ENCODE peak calls at places on chromosomes 16 and 17, in eight cellular contexts. C, H, L, F, K, N, Q and Y are unnamed samples.

GRCh38 chr17:38874505-38875419 is 4.9 kb downstream of the LASP1 start:
- DNase-seq in H (no peak), F (no peak), K (no peak), C (no peak), L (no peak), N (no peak), Q (no peak), Y (no peak)

GRCh38 chr16:74766729-74767128 is 7.9 kb downstream of the FA2H start:
- DNase-seq in Q (no peak), H (no peak), L (no peak), F (no peak), K (no peak), N (peak; percentile 30), C (no peak), Y (no peak)

GRCh38 chr16:57144027-57144426 is 41.8 kb downstream of the PSME3IP1 start:
- DNase-seq in F (no peak), Q (no peak), K (no peak), H (no peak), L (no peak), C (peak; percentile 65), N (no peak), Y (no peak)

GRCh38 chr17:10797848-10798328 is 6.0 kb downstream of the TMEM238L start:
- DNase-seq in F (no peak), K (no peak), N (no peak), L (no peak), Q (no peak), H (no peak), C (no peak), Y (no peak)

GRCh38 chr17:64992325-64992802 is 64.2 kb downstream of the GNA13 start:
- DNase-seq in F (no peak), H (peak; percentile 86), L (no peak), K (no peak), N (no peak), C (no peak), Q (no peak), Y (no peak)

GRCh38 chr16:12675852-12676251 is 127.8 kb downstream of the CPPED1 start:
- DNase-seq in Q (no peak), N (peak; percentile 64), H (peak; percentile 18), C (no peak), F (no peak), L (no peak), K (no peak), Y (no peak)

GRCh38 chr16:68756250-68757051 is 19.4 kb downstream of the CDH1 start:
- DNase-seq in C (no peak), H (no peak), Q (peak; percentile 70), K (no peak), L (no peak), F (no peak), N (no peak), Y (no peak)

GRCh38 chr16:24091125-24091524 is 165.0 kb upstream of the CACNG3 start:
- DNase-seq in H (no peak), Q (no peak), F (no peak), K (no peak), N (no peak), C (no peak), L (no peak), Y (no peak)

GRCh38 chr17:81635973-81636504 is 873 bp downstream of the NPLOC4 start:
- DNase-seq in Q (no peak), F (no peak), C (no peak), L (no peak), K (no peak), H (no peak), N (peak; percentile 69), Y (no peak)

GRCh38 chr17:29084476-29085148 is 41.7 kb downstream of the PIPOX start:
- DNase-seq in N (no peak), Q (peak; percentile 40), H (no peak), F (no peak), C (no peak), K (peak; percentile 90), L (no peak), Y (no peak)

GRCh38 chr16:12157510-12158093 is 181.1 kb downstream of the SNX29 start:
- DNase-seq in F (no peak), H (no peak), N (no peak), L (no peak), C (no peak), K (no peak), Q (no peak), Y (no peak)

GRCh38 chr17:41451154-41451728 is 10.5 kb upstream of the KRT38 start:
- DNase-seq in H (no peak), L (no peak), F (no peak), Q (no peak), N (no peak), C (no peak), K (no peak), Y (no peak)

GRCh38 chr16:56330476-56330875 is 94.9 kb downstream of the AMFR start:
- DNase-seq in C (no peak), F (no peak), K (no peak), L (no peak), N (no peak), Q (no peak), H (no peak), Y (no peak)

GRCh38 chr16:84692451-84692850 is 7.3 kb upstream of the USP10 start:
- DNase-seq in C (no peak), F (no peak), N (no peak), H (no peak), K (no peak), L (no peak), Q (no peak), Y (no peak)

GRCh38 chr16:88411951-88412576 is 29.3 kb downstream of the ZNF469 start:
- DNase-seq in C (no peak), H (no peak), Q (no peak), L (no peak), N (no peak), K (no peak), F (no peak), Y (no peak)

GRCh38 chr17:63647936-63648335 is 25.7 kb downstream of the MAP3K3 start:
- DNase-seq in Q (no peak), F (no peak), N (no peak), L (no peak), H (no peak), C (no peak), K (no peak), Y (no peak)
- TF ChIP-seq EP300 in Q (no peak), F (no peak), N (no peak), L (no peak), H (no peak), C (no peak), K (no peak), Y (no peak)

GRCh38 chr17:78396436-78397335 is 18.2 kb downstream of the PGS1 start:
- DNase-seq in F (no peak), L (no peak), Q (peak; percentile 64), N (no peak), K (no peak), H (no peak), C (no peak), Y (no peak)

GRCh38 chr17:78399693-78400144 is 21.3 kb downstream of the PGS1 start:
- DNase-seq in C (no peak), H (no peak), N (no peak), F (no peak), L (no peak), K (no peak), Q (no peak), Y (no peak)

GRCh38 chr17:78399028-78399692 is 20.7 kb downstream of the PGS1 start:
- DNase-seq in L (no peak), C (no peak), F (no peak), H (no peak), N (no peak), K (no peak), Q (no peak), Y (no peak)

GRCh38 chr17:78398390-78398789 is 19.9 kb downstream of the PGS1 start:
- DNase-seq in H (no peak), K (no peak), Q (no peak), F (no peak), N (no peak), C (no peak), L (no peak), Y (no peak)

DNA sequence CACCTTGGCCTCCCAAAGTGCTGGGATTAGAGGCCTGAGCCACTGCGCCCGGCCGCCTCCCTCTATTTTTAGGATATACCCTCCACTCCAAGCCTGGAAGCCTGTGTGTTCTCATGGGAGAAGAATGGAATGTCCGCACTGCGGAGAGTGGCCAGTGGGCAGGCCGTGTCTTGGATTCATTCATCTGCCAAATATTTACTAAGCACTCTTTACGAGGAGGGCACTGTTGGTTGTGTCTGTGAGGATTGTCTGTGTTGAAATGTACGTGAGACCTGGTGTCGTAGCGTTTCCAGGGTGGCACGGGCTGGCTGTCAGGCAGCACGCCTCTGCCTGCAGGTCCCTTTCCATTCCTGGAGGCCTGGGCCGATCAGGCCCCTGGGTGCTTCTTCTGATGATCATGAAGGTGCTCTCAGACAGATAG is 19.2 kb downstream of the PGS1 start:
- DNase-seq in C (no peak), H (no peak), N (no peak), Q (no peak), F (no peak), L (no peak), K (no peak), Y (no peak)
- H3K4me3 ChIP-seq in C (no peak overlapping the region), H (no peak overlapping the region), N (no peak overlapping the region), Q (no peak overlapping the region), F (no peak overlapping the region), L (no peak overlapping the region), K (no peak overlapping the region), Y (no peak overlapping the region)

GRCh38 chr16:11135167-11135973 is 120.6 kb downstream of the SOCS1 start:
- DNase-seq in F (no peak), H (no peak), K (no peak), Q (no peak), C (no peak), N (no peak), L (peak; percentile 46), Y (no peak)
- H3K27ac ChIP-seq in F (no peak overlapping the region), H (peak overlapping the region; percentile 26), K (no peak overlapping the region), Q (peak overlapping the region; percentile 81), C (peak overlapping the region; percentile 4), N (no peak overlapping the region), L (no peak overlapping the region), Y (no peak overlapping the region)

GRCh38 chr16:66903544-66904427 is 14.9 kb downstream of the CDH16 start:
- DNase-seq in F (no peak), C (no peak), L (no peak), H (peak; percentile 2), K (peak; percentile 14), Q (peak; percentile 50), N (no peak), Y (no peak)

GRCh38 chr16:66902648-66903543 is 15.8 kb downstream of the CDH16 start:
- DNase-seq in F (no peak), N (no peak), H (no peak), C (no peak), Q (no peak), L (no peak), K (peak; percentile 16), Y (no peak)

GRCh38 chr16:66899945-66900688 is 18.6 kb downstream of the CDH16 start:
- DNase-seq in Q (peak; percentile 87), F (no peak), C (no peak), L (peak; percentile 82), N (peak; percentile 97), K (peak; percentile 81), H (peak; percentile 54), Y (no peak)

GRCh38 chr16:66900721-66901441 is 17.8 kb downstream of the CDH16 start:
- DNase-seq in K (peak; percentile 32), N (peak; percentile 60), H (no peak), L (no peak), Q (no peak), F (no peak), C (no peak), Y (no peak)

GRCh38 chr16:66901626-66902025 is 17.1 kb downstream of the CDH16 start:
- DNase-seq in K (no peak), C (no peak), L (no peak), H (no peak), N (no peak), Q (no peak), F (no peak), Y (no peak)
- TF ChIP-seq EP300 in K (no peak), C (no peak), L (no peak), H (no peak), N (no peak), Q (no peak), F (no peak), Y (no peak)